ENCODE peak calls at places on chromosomes 13 and 19, in four cellular contexts. H is GM12891, J is GM12878, O is K562. U is an unnamed sample.

GRCh38 chr13:29679357-29680050 is 84.0 kb upstream of the SLC7A1 start:
- DNase-seq in H (no peak), J (no peak), O (no peak), U (no peak)

GRCh38 chr19:46916971-46917370 is 56.2 kb downstream of the ARHGAP35 start:
- DNase-seq in H (no peak), J (peak; percentile 24), O (no peak), U (no peak)

GRCh38 chr19:19461671-19462622 is 53.4 kb downstream of the TSSK6 start:
- DNase-seq in H (no peak), J (no peak), O (peak; percentile 38), U (no peak)

GRCh38 chr19:16364231-16364865 is 39.7 kb downstream of the KLF2 start:
- DNase-seq in H (no peak), J (no peak), O (no peak), U (no peak)

GRCh38 chr13:100564444-100565223 is 24.0 kb downstream of the GGACT start:
- DNase-seq in H (no peak), J (no peak), O (no peak), U (no peak)

GRCh38 chr13:97542102-97542501 is 108.1 kb downstream of the RAP2A start:
- DNase-seq in H (no peak), J (no peak), O (no peak), U (no peak)

GRCh38 chr13:49669735-49670309 is 21.5 kb downstream of the EBPL start:
- DNase-seq in H (no peak), J (no peak), O (peak; percentile 49), U (peak; percentile 59)

GRCh38 chr19:11100064-11100463 is 10.8 kb downstream of the LDLR start:
- DNase-seq in H (no peak), J (no peak), O (no peak), U (no peak)

GRCh38 chr13:43319617-43320444 is 296.4 kb downstream of the DNAJC15 start:
- DNase-seq in H (no peak), J (no peak), O (no peak), U (no peak)

GRCh38 chr13:107124129-107124718 is 556.3 kb upstream of the ARGLU1 start:
- DNase-seq in H (no peak), J (no peak), O (no peak), U (no peak)

GRCh38 chr19:49506575-49507105 is 5.8 kb upstream of the FCGRT start:
- DNase-seq in H (peak; percentile 82), J (no peak), O (peak; percentile 84), U (peak; percentile 85)

GRCh38 chr13:44715287-44716224 is 139.4 kb upstream of the TSC22D1 start:
- DNase-seq in H (no peak), J (no peak), O (no peak), U (no peak)

GRCh38 chr13:43908156-43909126 is 28.7 kb downstream of the LACC1 start:
- DNase-seq in H (no peak), J (no peak), O (peak; percentile 8), U (no peak)

GRCh38 chr19:46295401-46296308 is 1.2 kb upstream of the HIF3A start:
- DNase-seq in H (no peak), J (no peak), O (no peak), U (no peak)

GRCh38 chr19:46299004-46299509 is 2.2 kb downstream of the HIF3A start:
- DNase-seq in H (no peak), J (no peak), O (peak; percentile 7), U (peak; percentile 70)

GRCh38 chr13:98548230-98548629 is 28.7 kb downstream of the STK24 start:
- DNase-seq in H (no peak), J (no peak), O (no peak), U (no peak)

GRCh38 chr13:34391071-34391470 is 551.0 kb upstream of the NBEA start:
- DNase-seq in H (no peak), J (no peak), O (no peak), U (no peak)

GRCh38 chr19:31100945-31101344 is 248.3 kb downstream of the TSHZ3 start:
- DNase-seq in H (no peak), J (no peak), O (no peak), U (no peak)

GRCh38 chr13:59501004-59501403 is 662.7 kb downstream of the DIAPH3 start:
- DNase-seq in H (no peak), J (no peak), O (no peak), U (no peak)

GRCh38 chr13:32323912-32324311 is 8.6 kb downstream of the BRCA2 start:
- DNase-seq in H (no peak), J (no peak), O (no peak), U (no peak)
- TF ChIP-seq SPI1 in H (no peak), J (no peak), O (no peak), U (no peak)

GRCh38 chr19:15291666-15292065 is 40.7 kb downstream of the BRD4 start:
- DNase-seq in H (no peak), J (no peak), O (no peak), U (no peak)
- TF ChIP-seq SPI1 in H (no peak), J (no peak), O (no peak), U (no peak)

GRCh38 chr19:13748169-13748884 is 16.0 kb upstream of the MRI1 start:
- DNase-seq in H (no peak), J (no peak), O (peak; percentile 66), U (peak; percentile 21)
- TF ChIP-seq SPI1 in H (no peak), J (no peak), O (no peak), U (no peak)

GRCh38 chr13:74206061-74206561 is 71.9 kb upstream of the KLF12 start:
- DNase-seq in H (no peak), J (no peak), O (no peak), U (no peak)
- TF ChIP-seq SPI1 in H (no peak), J (no peak), O (no peak), U (no peak)

GRCh38 chr13:112692104-112692503 is 2.3 kb downstream of the ATP11A start:
- DNase-seq in H (no peak), J (no peak), O (no peak), U (no peak)

GRCh38 chr13:112688560-112689497 is 1.0 kb upstream of the ATP11A start:
- DNase-seq in H (no peak), J (no peak), O (peak; percentile 47), U (peak; percentile 97)

GRCh38 chr13:112689498-112690241 is at the start of gene ATP11A:
- DNase-seq in H (peak; percentile 94), J (no peak), O (peak; percentile 88), U (peak; percentile 91)

GRCh38 chr13:112692586-112692985 is 2.7 kb downstream of the ATP11A start:
- DNase-seq in H (no peak), J (no peak), O (no peak), U (no peak)

DNA sequence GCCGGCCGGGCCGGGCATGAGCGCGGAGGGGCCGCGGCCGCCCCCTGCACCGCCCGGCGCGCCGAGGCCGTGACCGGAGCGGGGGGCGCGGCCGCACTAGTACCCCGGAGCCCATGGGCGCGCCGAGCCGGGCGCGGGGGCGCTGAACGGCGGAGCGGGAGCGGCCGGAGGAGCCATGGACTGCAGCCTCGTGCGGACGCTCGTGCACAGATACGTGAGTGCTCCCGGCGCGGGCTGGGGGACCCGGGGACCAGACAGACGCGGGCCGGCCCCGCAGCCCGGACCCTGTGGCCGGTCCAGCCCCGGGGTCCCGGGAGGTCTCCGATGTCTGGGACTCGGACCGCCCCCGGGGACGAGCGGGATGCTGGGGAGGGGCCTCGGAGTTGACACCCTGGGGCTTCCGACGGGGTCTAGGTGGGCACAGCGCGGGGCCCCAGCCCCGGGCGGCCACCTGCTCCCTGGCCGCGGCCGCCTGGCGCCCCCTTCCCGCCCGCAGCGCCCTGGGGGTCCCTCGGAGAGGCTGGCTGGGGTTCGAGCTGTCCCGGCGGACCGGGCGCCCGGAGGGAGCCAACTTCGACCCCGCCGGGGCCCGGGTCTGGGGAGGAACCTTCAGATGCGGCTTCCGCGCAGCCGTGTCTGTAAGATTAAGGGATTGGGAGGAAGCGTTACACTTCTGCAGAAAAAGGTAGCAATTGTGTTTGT is 555 bp downstream of the ATP11A start:
- DNase-seq in H (peak; percentile 52), J (no peak), O (peak; percentile 38), U (peak; percentile 65)
- TF ChIP-seq SPI1 in H (no peak), J (no peak), O (no peak), U (peak; percentile 44)

DNA sequence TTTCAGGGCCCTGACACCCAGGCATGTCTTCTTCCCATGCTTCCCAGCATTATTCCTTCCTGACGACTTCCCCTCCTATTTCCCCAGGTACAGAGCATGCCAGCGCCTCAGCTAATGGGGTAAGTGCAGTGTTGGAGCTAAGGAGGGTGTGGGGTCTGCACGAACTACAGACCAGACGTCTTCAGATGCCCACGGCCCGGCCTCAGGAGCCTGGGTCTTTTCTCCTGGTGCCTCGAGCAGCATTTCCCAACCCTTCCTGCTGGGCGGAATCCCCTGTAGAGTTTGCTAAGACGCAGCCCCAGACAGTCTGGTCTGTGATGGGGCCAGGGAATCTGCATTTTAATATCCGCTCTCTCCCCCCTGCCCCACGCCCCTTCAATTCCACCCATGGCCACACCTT is 10.1 kb upstream of the CEACAM19 start:
- DNase-seq in H (no peak), J (no peak), O (no peak), U (no peak)
- TF ChIP-seq SPI1 in H (no peak), J (no peak), O (no peak), U (no peak)

DNA sequence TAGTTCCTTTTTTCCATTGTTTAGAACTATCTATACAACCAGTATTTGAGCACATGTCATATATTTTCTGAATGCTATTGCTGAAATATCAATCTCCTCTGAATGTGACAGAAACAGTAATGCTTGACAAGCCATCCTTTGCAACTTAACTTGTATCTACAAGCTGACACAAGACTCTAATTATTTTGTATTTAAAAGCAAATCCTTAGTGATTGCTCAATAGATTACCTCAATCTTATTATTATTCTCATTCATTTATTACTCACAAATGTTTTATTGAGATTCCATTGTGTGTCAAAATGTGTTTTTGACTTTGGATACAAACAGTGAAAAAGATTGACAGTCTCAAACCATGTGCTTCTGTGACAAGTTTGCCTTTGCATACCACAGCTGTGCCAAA is 787.8 kb upstream of the PRR20A start:
- DNase-seq in H (no peak), J (no peak), O (no peak), U (no peak)
- TF ChIP-seq SPI1 in H (no peak), J (no peak), O (no peak), U (no peak)

GRCh38 chr19:17806945-17807344 is 12.0 kb downstream of the B3GNT3 start:
- DNase-seq in H (no peak), J (no peak), O (no peak), U (no peak)
- TF ChIP-seq SPI1 in H (no peak), J (no peak), O (no peak), U (no peak)

GRCh38 chr19:3785464-3785937 is 680 bp downstream of the MATK start:
- DNase-seq in H (no peak), J (no peak), O (peak; percentile 65), U (peak; percentile 78)
- TF ChIP-seq SPI1 in H (no peak), J (no peak), O (no peak), U (no peak)

U was measured in HL-60.